ENCODE peak calls at places on chromosomes 13 and 19, in four cellular contexts. One of them, this sample, is unnamed.

GRCh38 chr19:3132971-3133792 is 2.7 kb upstream of the GNA15 start:
- DNase-seq in cardiac fibroblast: no peak
- DNase-seq in IMR-90: peak
- DNase-seq in breast epithelium: no peak
- DNase-seq in this sample: peak

GRCh38 chr19:49889038-49889686 is 7.5 kb downstream of the IL4I1 start:
- DNase-seq in cardiac fibroblast: no peak
- DNase-seq in IMR-90: no peak
- DNase-seq in breast epithelium: no peak
- DNase-seq in this sample: no peak

GRCh38 chr19:28961772-28962500 is 251.0 kb downstream of the UQCRFS1 start:
- DNase-seq in cardiac fibroblast: peak
- DNase-seq in IMR-90: peak
- DNase-seq in breast epithelium: no peak
- DNase-seq in this sample: peak

GRCh38 chr13:79647518-79647917 is 166.6 kb downstream of the NDFIP2 start:
- DNase-seq in cardiac fibroblast: no peak
- DNase-seq in IMR-90: no peak
- DNase-seq in breast epithelium: no peak
- DNase-seq in this sample: no peak

GRCh38 chr13:98996046-98996445 is 18.2 kb upstream of the DOCK9 start:
- DNase-seq in cardiac fibroblast: no peak
- DNase-seq in IMR-90: no peak
- DNase-seq in breast epithelium: no peak
- DNase-seq in this sample: no peak

GRCh38 chr19:1449467-1450442 is at the start of gene APC2:
- DNase-seq in cardiac fibroblast: no peak
- DNase-seq in IMR-90: peak
- DNase-seq in breast epithelium: no peak
- DNase-seq in this sample: no peak

GRCh38 chr19:50415661-50416033 is 3.1 kb upstream of the SPIB start:
- DNase-seq in cardiac fibroblast: no peak
- DNase-seq in IMR-90: no peak
- DNase-seq in breast epithelium: no peak
- DNase-seq in this sample: no peak

GRCh38 chr19:19591133-19591825 is 27.2 kb downstream of the PBX4 start:
- DNase-seq in cardiac fibroblast: peak
- DNase-seq in IMR-90: peak
- DNase-seq in breast epithelium: peak
- DNase-seq in this sample: peak

GRCh38 chr19:54364775-54365257 is at the start of gene LAIR1:
- DNase-seq in cardiac fibroblast: no peak
- DNase-seq in IMR-90: no peak
- DNase-seq in breast epithelium: no peak
- DNase-seq in this sample: no peak

GRCh38 chr19:55690769-55691545 is 15.9 kb downstream of the EPN1 start:
- DNase-seq in cardiac fibroblast: no peak
- DNase-seq in IMR-90: no peak
- DNase-seq in breast epithelium: no peak
- DNase-seq in this sample: no peak

GRCh38 chr13:95195146-95195545 is 106.1 kb downstream of the ABCC4 start:
- DNase-seq in cardiac fibroblast: no peak
- DNase-seq in IMR-90: no peak
- DNase-seq in breast epithelium: no peak
- DNase-seq in this sample: no peak

GRCh38 chr19:38434549-38435051 is 1.1 kb downstream of the RYR1 start:
- DNase-seq in cardiac fibroblast: no peak
- DNase-seq in IMR-90: no peak
- DNase-seq in breast epithelium: no peak
- DNase-seq in this sample: no peak

GRCh38 chr13:50012396-50013169 is 2.7 kb upstream of the KCNRG start:
- DNase-seq in cardiac fibroblast: peak
- DNase-seq in IMR-90: peak
- DNase-seq in breast epithelium: no peak
- DNase-seq in this sample: no peak

GRCh38 chr19:8643860-8644653 is 13.6 kb downstream of the NFILZ start:
- DNase-seq in cardiac fibroblast: no peak
- DNase-seq in IMR-90: no peak
- DNase-seq in breast epithelium: no peak
- DNase-seq in this sample: no peak

GRCh38 chr13:74870865-74871264 is 611.1 kb downstream of the TBC1D4 start:
- DNase-seq in cardiac fibroblast: peak
- DNase-seq in IMR-90: no peak
- DNase-seq in breast epithelium: no peak
- DNase-seq in this sample: peak

GRCh38 chr13:76992548-76993001 is 694 bp downstream of the CLN5 start:
- DNase-seq in cardiac fibroblast: peak
- DNase-seq in IMR-90: peak
- DNase-seq in breast epithelium: peak
- DNase-seq in this sample: peak

GRCh38 chr13:41059466-41059865 is 1.8 kb upstream of the WBP4 start:
- DNase-seq in cardiac fibroblast: peak
- DNase-seq in IMR-90: peak
- DNase-seq in breast epithelium: no peak
- DNase-seq in this sample: no peak

GRCh38 chr13:113413178-113413897 is 40.0 kb downstream of the ADPRHL1 start:
- DNase-seq in cardiac fibroblast: no peak
- DNase-seq in IMR-90: no peak
- DNase-seq in breast epithelium: no peak
- DNase-seq in this sample: no peak

DNA sequence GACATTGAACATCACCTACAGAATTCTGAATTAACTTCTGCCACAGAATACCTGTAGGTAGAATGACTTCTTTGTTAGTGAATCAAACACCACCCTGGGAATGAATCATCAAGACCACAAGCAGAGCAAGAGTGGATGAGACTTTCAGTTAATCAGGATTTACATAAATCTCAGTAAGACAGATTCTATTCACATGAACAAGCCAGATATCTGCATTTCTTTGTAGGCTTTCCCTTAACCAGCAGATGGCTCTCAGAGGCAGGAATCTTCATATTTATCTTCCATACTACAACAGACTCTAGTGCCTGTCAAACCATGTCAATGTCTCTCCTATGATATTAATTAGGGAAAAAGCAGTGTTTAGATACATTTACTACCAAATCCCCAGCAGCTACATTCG is 412.1 kb downstream of the KLF12 start:
- DNase-seq in cardiac fibroblast: peak
- DNase-seq in IMR-90: peak
- DNase-seq in breast epithelium: no peak
- DNase-seq in this sample: peak
- TF ChIP-seq CTCF in cardiac fibroblast: peak
- TF ChIP-seq CTCF in IMR-90: peak
- TF ChIP-seq CTCF in breast epithelium: no peak
- TF ChIP-seq CTCF in this sample: peak

GRCh38 chr19:40533508-40533907 is 43.2 kb upstream of the SHKBP1 start:
- DNase-seq in cardiac fibroblast: no peak
- DNase-seq in IMR-90: no peak
- DNase-seq in breast epithelium: no peak
- DNase-seq in this sample: no peak
- TF ChIP-seq CTCF in cardiac fibroblast: peak
- TF ChIP-seq CTCF in IMR-90: peak
- TF ChIP-seq CTCF in breast epithelium: no peak
- TF ChIP-seq CTCF in this sample: peak

DNA sequence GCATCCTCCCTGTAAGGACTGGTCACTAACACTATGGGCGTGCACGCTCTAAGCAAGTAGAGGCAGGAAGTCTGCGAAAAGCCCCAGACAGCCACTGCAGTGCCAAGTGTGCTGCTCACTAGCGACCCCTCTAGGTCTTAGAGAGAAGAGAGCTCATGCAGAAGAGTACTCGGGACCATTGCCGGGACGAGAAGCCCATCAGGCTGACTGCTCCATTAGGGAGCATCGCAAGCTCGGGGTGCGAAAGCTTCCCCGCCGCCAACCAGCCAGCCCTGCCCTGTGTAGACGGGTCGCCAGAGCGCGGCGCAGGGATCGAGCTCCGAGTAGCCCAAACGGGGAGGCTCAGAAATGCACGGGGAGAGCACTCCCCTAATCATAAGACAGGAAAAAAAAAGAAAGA is 16.6 kb downstream of the POU4F1 start:
- DNase-seq in cardiac fibroblast: no peak
- DNase-seq in IMR-90: no peak
- DNase-seq in breast epithelium: no peak
- DNase-seq in this sample: no peak
- TF ChIP-seq CTCF in cardiac fibroblast: peak
- TF ChIP-seq CTCF in IMR-90: no peak
- TF ChIP-seq CTCF in breast epithelium: no peak
- TF ChIP-seq CTCF in this sample: peak

DNA sequence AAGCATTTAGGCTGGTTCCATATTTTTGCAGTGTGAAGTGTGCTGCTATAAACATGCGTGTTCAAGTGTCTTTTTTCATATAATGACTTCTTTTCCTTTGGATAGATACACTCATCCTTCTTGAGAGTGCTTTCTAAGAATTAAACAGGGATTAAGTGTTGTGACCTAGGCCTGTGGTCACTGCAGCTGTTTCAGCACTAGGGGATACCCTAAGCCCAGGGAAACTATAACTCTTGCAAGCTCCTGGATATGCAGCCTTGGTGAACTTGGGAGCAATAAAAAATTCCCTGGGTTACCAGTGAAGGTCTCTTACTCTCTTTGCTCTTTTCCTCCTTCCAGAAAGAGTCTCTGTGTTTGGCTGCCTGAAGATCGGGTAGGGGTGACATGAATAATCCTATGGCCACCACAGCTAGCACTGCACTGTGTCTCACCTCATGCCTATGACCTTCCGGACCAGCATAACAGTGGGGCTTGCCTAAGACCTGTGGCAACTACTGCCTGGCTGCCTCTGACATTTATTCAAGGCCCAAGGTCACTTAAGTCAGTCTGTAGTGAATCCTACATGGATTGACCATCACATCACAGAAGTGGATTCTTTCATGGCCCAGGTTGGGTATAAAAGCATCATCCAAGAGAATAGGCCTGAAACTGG is 799.7 kb downstream of the DACH1 start:
- DNase-seq in cardiac fibroblast: no peak
- DNase-seq in IMR-90: no peak
- DNase-seq in breast epithelium: no peak
- DNase-seq in this sample: no peak
- TF ChIP-seq CTCF in cardiac fibroblast: no peak
- TF ChIP-seq CTCF in IMR-90: no peak
- TF ChIP-seq CTCF in breast epithelium: no peak
- TF ChIP-seq CTCF in this sample: no peak

GRCh38 chr19:383922-384800 is 24.8 kb downstream of the C2CD4C start:
- DNase-seq in cardiac fibroblast: peak
- DNase-seq in IMR-90: no peak
- DNase-seq in breast epithelium: peak
- DNase-seq in this sample: no peak
- TF ChIP-seq CTCF in cardiac fibroblast: peak
- TF ChIP-seq CTCF in IMR-90: peak
- TF ChIP-seq CTCF in breast epithelium: no peak
- TF ChIP-seq CTCF in this sample: peak

GRCh38 chr19:5823579-5824281 is 15.8 kb downstream of the FUT6 start:
- DNase-seq in cardiac fibroblast: no peak
- DNase-seq in IMR-90: no peak
- DNase-seq in breast epithelium: no peak
- DNase-seq in this sample: no peak
- TF ChIP-seq CTCF in cardiac fibroblast: peak
- TF ChIP-seq CTCF in IMR-90: peak
- TF ChIP-seq CTCF in breast epithelium: no peak
- TF ChIP-seq CTCF in this sample: peak

GRCh38 chr19:14073232-14073924 is 792 bp downstream of the MISP3 start:
- DNase-seq in cardiac fibroblast: peak
- DNase-seq in IMR-90: peak
- DNase-seq in breast epithelium: peak
- DNase-seq in this sample: peak
- TF ChIP-seq CTCF in cardiac fibroblast: peak
- TF ChIP-seq CTCF in IMR-90: peak
- TF ChIP-seq CTCF in breast epithelium: no peak
- TF ChIP-seq CTCF in this sample: peak

GRCh38 chr13:34970961-34971360 is 28.9 kb downstream of the NBEA start:
- DNase-seq in cardiac fibroblast: no peak
- DNase-seq in IMR-90: no peak
- DNase-seq in breast epithelium: no peak
- DNase-seq in this sample: no peak

GRCh38 chr13:34964558-34964957 is 22.5 kb downstream of the NBEA start:
- DNase-seq in cardiac fibroblast: no peak
- DNase-seq in IMR-90: no peak
- DNase-seq in breast epithelium: no peak
- DNase-seq in this sample: no peak

GRCh38 chr13:34971473-34971872 is 29.4 kb downstream of the NBEA start:
- DNase-seq in cardiac fibroblast: no peak
- DNase-seq in IMR-90: no peak
- DNase-seq in breast epithelium: no peak
- DNase-seq in this sample: no peak

DNA sequence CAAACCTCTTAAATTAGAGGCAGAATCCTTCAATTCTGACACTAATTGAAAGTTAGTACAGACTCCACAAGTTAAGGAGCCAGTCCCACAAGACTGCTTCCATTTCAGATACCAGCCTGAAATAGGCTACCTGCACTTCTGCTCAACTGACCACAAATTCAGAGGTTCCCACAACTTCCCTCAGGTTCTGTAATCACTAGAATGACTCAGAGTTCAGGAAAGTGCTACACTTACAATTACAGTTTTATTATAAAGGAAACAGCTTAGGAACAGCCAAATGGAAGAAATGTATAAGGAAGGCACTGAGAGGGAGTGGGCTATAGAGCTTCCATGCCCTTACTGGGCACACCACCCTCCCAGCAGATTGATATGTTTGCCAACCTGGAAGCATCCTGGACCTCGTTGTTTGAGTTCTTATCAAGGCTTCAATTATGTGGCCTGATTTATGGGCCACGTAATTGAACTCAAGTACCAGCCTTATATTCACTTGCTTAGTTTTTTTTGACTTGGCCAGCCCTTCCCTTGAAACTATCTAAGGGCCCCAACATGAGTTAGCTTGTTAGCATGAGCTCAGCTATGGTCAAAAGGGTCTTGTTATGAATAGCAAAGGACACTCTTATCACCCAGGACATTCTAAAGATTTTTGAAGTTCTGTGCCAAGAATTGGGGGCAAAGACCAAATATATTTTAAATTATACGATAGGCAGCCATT is 25.9 kb downstream of the NBEA start:
- DNase-seq in cardiac fibroblast: no peak
- DNase-seq in IMR-90: no peak
- DNase-seq in breast epithelium: no peak
- DNase-seq in this sample: no peak
- TF ChIP-seq CTCF in cardiac fibroblast: no peak
- TF ChIP-seq CTCF in IMR-90: no peak
- TF ChIP-seq CTCF in breast epithelium: no peak
- TF ChIP-seq CTCF in this sample: no peak

This sample was measured in HFFc6.